ENCODE peak calls at places on chromosomes 5 and 9, in five cellular contexts. Q, E, K, M and W are unnamed samples.

GRCh38 chr5:73176250-73176649 is 3.3 kb downstream of the TMEM174 start:
- DNase-seq in M (no peak), E (no peak), K (no peak), Q (no peak), W (no peak)

GRCh38 chr5:71013575-71013974 is 11.6 kb downstream of the NAIP start:
- DNase-seq in M (no peak), K (no peak), E (no peak), Q (peak), W (no peak)

GRCh38 chr5:66617991-66618768 is 22.0 kb downstream of the MAST4 start:
- DNase-seq in K (no peak), E (no peak), Q (no peak), M (no peak), W (no peak)

GRCh38 chr5:81213070-81213469 is 20.1 kb upstream of the CKMT2 start:
- DNase-seq in K (no peak), E (no peak), M (no peak), Q (no peak), W (no peak)

GRCh38 chr5:171980729-171981128 is 25.7 kb downstream of the FBXW11 start:
- DNase-seq in E (no peak), Q (peak), M (no peak), K (no peak), W (no peak)

GRCh38 chr9:36748322-36748899 is 175.7 kb downstream of the MELK start:
- DNase-seq in E (peak), M (no peak), K (no peak), Q (peak), W (peak)

GRCh38 chr9:13568446-13568845 is 289.0 kb upstream of the MPDZ start:
- DNase-seq in E (no peak), M (no peak), Q (no peak), K (no peak), W (no peak)

GRCh38 chr5:103259705-103260355 is 1.3 kb downstream of the MACIR start:
- DNase-seq in M (no peak), E (peak), K (no peak), Q (peak), W (no peak)

GRCh38 chr5:175521313-175521833 is 43.0 kb downstream of the SFXN1 start:
- DNase-seq in E (no peak), Q (no peak), M (no peak), K (no peak), W (no peak)

GRCh38 chr9:22528485-22528884 is 81.9 kb downstream of the DMRTA1 start:
- DNase-seq in K (no peak), M (no peak), E (peak), Q (peak), W (peak)

GRCh38 chr5:92652735-92653134 is 928.3 kb downstream of the NR2F1-AS1 start:
- DNase-seq in Q (no peak), K (no peak), E (peak), M (no peak), W (peak)

GRCh38 chr5:53358794-53359193 is 121.6 kb upstream of the FST start:
- DNase-seq in Q (no peak), K (no peak), M (no peak), E (no peak), W (no peak)

GRCh38 chr5:111171-111570 is 19.2 kb downstream of the PLEKHG4B start:
- DNase-seq in E (no peak), Q (no peak), M (no peak), K (no peak), W (no peak)

GRCh38 chr5:109643951-109644350 is 45.8 kb upstream of the MAN2A1 start:
- DNase-seq in Q (no peak), M (no peak), K (no peak), E (no peak), W (no peak)

GRCh38 chr9:36833954-36834353 is 200.1 kb downstream of the PAX5 start:
- DNase-seq in M (no peak), Q (peak), K (no peak), E (no peak), W (no peak)

GRCh38 chr9:114372971-114373591 is 14.7 kb downstream of the AKNA start:
- DNase-seq in M (no peak), E (no peak), K (peak), Q (no peak), W (no peak)

GRCh38 chr5:140345919-140346347 is 470 bp downstream of the HBEGF start:
- DNase-seq in K (peak), Q (peak), M (no peak), E (peak), W (no peak)

GRCh38 chr5:45696206-45696836 is at the start of gene HCN1:
- DNase-seq in M (no peak), E (peak), K (peak), Q (peak), W (peak)

GRCh38 chr5:171494452-171495121 is 75.1 kb downstream of the FGF18 start:
- DNase-seq in Q (peak), K (no peak), E (peak), M (peak), W (peak)

GRCh38 chr5:123344819-123345426 is 78.3 kb downstream of the CEP120 start:
- DNase-seq in Q (peak), E (peak), K (no peak), M (no peak), W (peak)

GRCh38 chr9:132946624-132947295 is 2.3 kb upstream of the TSC1 start:
- DNase-seq in E (peak), K (no peak), M (no peak), Q (peak), W (no peak)

GRCh38 chr5:151771259-151772028 is at the start of gene G3BP1:
- DNase-seq in Q (peak), E (peak), K (peak), M (peak), W (peak)
- TF ChIP-seq CTCF in Q (peak), E (peak), K (peak), M (peak), W (peak)

DNA sequence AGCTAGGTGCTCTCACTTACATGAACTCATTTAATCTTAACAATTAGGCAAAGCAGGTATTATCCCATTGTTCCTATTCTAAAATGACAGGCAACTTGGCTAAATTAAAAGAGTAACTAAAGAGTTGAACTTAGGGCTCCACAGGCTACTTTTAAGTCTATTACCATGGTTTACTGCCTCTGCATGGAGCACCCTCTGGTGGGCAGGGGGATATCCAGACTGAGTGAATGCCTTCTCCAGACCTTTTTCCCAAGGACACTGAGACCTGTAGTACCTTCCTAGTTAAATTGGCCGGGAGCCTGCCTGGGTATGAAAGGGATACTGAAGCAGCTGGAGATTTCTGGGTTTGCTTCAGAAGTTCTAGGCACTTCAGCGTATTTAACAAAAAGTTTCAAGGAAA is 238.1 kb downstream of the ELAVL2 start:
- DNase-seq in M (no peak), Q (peak), K (no peak), E (no peak), W (no peak)
- TF ChIP-seq CTCF in M (no peak), Q (peak), K (no peak), E (no peak), W (no peak)

DNA sequence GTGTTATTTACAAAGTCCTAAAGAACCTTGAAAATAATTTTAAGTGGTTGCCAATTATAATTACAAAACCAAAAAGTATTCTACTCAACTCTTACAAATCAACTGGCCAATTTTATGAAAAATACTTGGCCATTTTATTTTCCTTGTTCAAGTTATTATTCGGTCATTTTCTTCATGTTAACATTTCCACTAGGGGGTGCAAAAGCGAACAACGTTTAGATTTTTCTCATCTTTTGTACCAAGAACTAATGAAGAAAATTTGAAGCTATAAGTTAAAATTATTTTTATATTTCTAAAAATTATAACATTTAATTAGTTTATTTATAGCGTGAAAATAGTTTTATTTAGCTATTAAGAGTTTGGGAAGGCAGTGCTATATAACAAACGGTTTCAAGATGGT is 1453.3 kb downstream of the MAT2B start:
- DNase-seq in E (peak), Q (no peak), K (no peak), M (no peak), W (no peak)
- TF ChIP-seq CTCF in E (no peak), Q (no peak), K (no peak), M (no peak), W (no peak)

GRCh38 chr9:105193560-105193959 is 50.9 kb upstream of the SLC44A1 start:
- DNase-seq in Q (no peak), K (no peak), E (no peak), M (no peak), W (no peak)

GRCh38 chr9:105191508-105192118 is 52.8 kb upstream of the SLC44A1 start:
- DNase-seq in K (no peak), E (peak), M (no peak), Q (no peak), W (no peak)

GRCh38 chr9:105194234-105194633 is 50.2 kb upstream of the SLC44A1 start:
- DNase-seq in K (no peak), M (no peak), Q (no peak), E (no peak), W (no peak)

GRCh38 chr9:105187781-105188180 is 56.7 kb upstream of the SLC44A1 start:
- DNase-seq in K (no peak), Q (no peak), M (no peak), E (peak), W (peak)

DNA sequence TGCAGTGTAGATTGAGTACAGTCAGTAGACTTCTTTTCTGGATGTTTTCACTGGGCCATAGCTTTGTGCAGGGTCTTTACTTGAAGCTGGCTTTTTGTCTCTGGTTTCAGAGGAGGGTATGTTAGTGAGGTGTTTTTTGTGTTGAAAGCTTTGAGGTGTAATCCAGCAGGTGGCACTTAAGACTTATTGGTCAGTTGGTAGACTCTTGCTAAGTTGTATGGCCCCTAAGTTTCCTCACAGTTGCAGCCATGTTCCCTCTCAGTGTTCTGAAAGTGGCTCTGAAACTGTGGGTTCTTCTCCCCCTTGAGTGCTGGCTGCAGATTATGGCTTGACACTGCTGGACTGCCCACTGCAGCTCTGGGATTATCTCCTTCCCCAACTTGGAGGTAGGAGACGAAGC is 55.7 kb upstream of the SLC44A1 start:
- DNase-seq in Q (no peak), E (no peak), K (no peak), M (no peak), W (no peak)
- TF ChIP-seq CTCF in Q (peak), E (no peak), K (no peak), M (no peak), W (no peak)

DNA sequence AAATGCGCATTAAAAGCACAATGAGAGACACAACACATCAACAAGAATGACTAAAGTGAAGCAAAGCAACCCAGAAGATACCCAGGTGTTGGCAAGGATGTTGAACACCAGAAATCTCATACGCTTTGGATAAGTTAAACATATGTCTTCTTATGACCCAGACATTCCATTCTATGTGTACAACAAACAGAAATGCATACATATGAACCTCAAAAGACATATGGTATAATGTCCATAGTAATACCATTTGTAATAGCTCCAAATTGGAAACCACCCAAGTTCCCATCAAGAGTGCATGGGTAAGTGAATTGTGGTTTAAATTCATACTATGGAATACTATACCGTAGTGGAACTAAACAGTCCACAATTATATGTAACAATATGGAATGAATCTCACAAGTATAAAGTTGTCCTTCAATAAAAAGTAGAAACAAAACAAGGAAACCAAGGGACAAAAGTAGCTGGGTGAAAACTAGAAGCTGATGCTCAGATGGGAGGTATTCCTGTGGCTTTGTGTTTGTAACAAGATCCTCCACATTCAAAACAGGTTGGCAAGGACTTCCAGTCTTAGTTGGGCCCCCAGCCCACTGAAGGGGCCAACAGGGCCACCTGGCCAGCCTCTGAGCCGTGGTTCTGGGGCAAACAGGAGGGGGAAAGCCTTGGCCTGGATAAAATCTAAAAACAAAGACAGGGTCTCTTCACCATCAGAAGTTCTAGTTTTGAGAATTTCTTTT is 171.8 kb upstream of the PITX1 start:
- DNase-seq in Q (no peak), M (no peak), K (no peak), E (peak), W (no peak)
- TF ChIP-seq CTCF in Q (no peak), M (no peak), K (no peak), E (no peak), W (no peak)

DNA sequence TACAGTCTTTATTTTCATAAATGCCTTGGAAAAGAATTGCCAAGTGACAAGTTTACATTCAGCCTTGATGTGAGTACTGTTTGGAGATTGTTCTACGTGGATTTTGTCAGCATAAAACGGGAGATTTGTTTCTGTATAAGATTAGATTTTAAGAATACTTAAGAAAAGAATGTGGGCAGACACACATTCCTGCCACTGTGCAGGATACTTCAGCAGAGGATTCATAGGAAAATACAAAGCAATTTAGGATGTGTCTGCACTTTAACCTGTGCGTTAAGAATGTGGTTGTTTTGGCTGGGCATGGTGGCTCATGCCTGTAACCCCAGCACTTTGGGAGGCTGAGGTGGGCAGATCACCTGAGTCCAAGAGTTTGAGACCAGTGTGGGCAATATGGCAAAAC is 37.2 kb downstream of the GPR107 start:
- DNase-seq in Q (no peak), E (no peak), M (no peak), K (no peak), W (no peak)
- TF ChIP-seq CTCF in Q (no peak), E (no peak), M (no peak), K (no peak), W (no peak)

GRCh38 chr9:117624106-117624505 is 80.1 kb upstream of the TLR4 start:
- DNase-seq in Q (no peak), K (no peak), E (no peak), M (no peak), W (no peak)

GRCh38 chr9:117625154-117625553 is 79.0 kb upstream of the TLR4 start:
- DNase-seq in Q (no peak), E (no peak), K (no peak), M (no peak), W (no peak)

GRCh38 chr9:117616436-117616835 is 87.8 kb upstream of the TLR4 start:
- DNase-seq in K (no peak), M (no peak), E (no peak), Q (no peak), W (no peak)

DNA sequence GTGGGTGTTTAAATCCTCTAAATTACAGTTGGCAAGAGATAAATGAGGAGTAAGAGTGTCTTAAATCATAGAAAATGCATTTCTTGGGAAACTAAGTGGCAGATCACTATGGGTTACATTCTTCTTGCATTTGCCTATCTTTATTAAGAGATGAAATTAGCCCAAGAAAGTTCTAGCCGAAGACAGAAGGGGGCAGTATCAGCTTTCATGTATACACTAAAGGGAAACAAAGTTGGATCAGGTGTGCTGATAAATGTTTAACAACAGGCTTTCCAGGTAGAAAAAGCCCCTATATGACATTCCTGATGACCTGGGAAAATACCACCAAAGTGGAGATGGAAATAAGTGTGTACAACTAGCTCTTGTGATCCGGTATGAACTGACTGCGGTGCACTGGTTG is 81.9 kb upstream of the TLR4 start:
- DNase-seq in E (no peak), M (no peak), K (no peak), Q (peak), W (no peak)
- TF ChIP-seq CTCF in E (no peak), M (no peak), K (no peak), Q (peak), W (no peak)

GRCh38 chr9:126515001-126515872 is 98.5 kb upstream of the LMX1B start:
- DNase-seq in E (no peak), Q (no peak), M (no peak), K (peak), W (no peak)
- TF ChIP-seq CTCF in E (no peak), Q (no peak), M (no peak), K (no peak), W (no peak)

GRCh38 chr5:173301695-173302545 is 26.3 kb downstream of the STC2 start:
- DNase-seq in Q (no peak), M (no peak), E (no peak), K (no peak), W (no peak)

GRCh38 chr5:173303878-173304590 is 24.2 kb downstream of the STC2 start:
- DNase-seq in M (no peak), K (no peak), Q (peak), E (no peak), W (no peak)

GRCh38 chr5:173304591-173304988 is 23.6 kb downstream of the STC2 start:
- DNase-seq in E (no peak), K (no peak), M (no peak), Q (no peak), W (no peak)

GRCh38 chr5:173300389-173301047 is 27.7 kb downstream of the STC2 start:
- DNase-seq in K (no peak), E (no peak), M (no peak), Q (no peak), W (no peak)

DNA sequence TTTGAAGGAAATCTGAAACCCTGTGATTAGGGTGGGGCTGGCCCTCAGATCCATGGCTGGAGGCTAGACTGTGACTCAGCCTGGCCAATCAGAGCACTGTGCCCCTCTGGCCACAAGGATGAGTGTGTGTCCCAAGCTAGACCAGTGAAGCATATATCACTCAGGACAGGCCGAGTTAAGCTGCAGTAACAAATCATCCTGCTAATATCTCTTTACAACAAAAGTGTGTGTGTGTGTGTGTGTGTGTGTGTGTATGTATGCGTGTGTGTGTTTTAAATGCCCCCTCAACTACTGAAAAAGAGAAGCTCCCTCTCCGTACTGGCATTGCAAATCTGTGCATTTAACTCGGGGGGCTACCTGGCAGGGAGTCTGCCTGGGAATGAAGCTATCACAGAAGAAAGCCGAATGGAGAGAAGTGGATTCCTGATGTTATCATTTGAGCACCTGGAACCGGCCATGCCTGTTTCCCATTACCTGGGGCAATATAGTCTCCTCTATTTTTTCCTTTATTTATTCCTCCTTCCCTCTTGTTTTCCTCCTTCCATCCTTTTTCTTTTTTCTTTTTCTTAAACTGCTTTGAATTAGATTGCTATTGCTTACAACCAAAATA is 25.6 kb downstream of the STC2 start:
- DNase-seq in Q (peak), M (no peak), E (peak), K (no peak), W (no peak)
- TF ChIP-seq CTCF in Q (no peak), M (no peak), E (peak), K (no peak), W (peak)

GRCh38 chr5:2024986-2025721 is 142.4 kb upstream of the IRX4 start:
- DNase-seq in K (no peak), M (no peak), E (peak), Q (peak), W (no peak)
- TF ChIP-seq CTCF in K (no peak), M (no peak), E (no peak), Q (no peak), W (no peak)